ENCODE peak calls at places on chromosome 10, in four cellular contexts. One of them, this sample, is unnamed.

GRCh38 chr10:103884681-103885139 is 29.3 kb upstream of the SH3PXD2A start:
- DNase-seq in HL-60: no peak
- DNase-seq in HFFc6: peak
- DNase-seq in left cardiac atrium: no peak
- DNase-seq in this sample: no peak

GRCh38 chr10:12777840-12778585 is 223.5 kb downstream of the CCDC3 start:
- DNase-seq in HL-60: no peak
- DNase-seq in HFFc6: no peak
- DNase-seq in left cardiac atrium: peak
- DNase-seq in this sample: peak

GRCh38 chr10:91798736-91799579 is 732 bp downstream of the TNKS2 start:
- DNase-seq in HFFc6: peak
- DNase-seq in left cardiac atrium: no peak
- DNase-seq in HL-60: no peak
- DNase-seq in this sample: no peak

GRCh38 chr10:69481280-69481679 is 30.0 kb downstream of the TSPAN15 start:
- DNase-seq in HFFc6: no peak
- DNase-seq in HL-60: no peak
- DNase-seq in left cardiac atrium: no peak
- DNase-seq in this sample: no peak

GRCh38 chr10:48872234-48872633 is 67.4 kb downstream of the LRRC18 start:
- DNase-seq in HL-60: no peak
- DNase-seq in HFFc6: no peak
- DNase-seq in left cardiac atrium: no peak
- DNase-seq in this sample: no peak

GRCh38 chr10:30701471-30702173 is 72.1 kb upstream of the LYZL2 start:
- DNase-seq in HL-60: no peak
- DNase-seq in left cardiac atrium: peak
- DNase-seq in HFFc6: peak
- DNase-seq in this sample: no peak

GRCh38 chr10:42630537-42631134 is 7.7 kb downstream of the ZNF33B start:
- DNase-seq in left cardiac atrium: no peak
- DNase-seq in HFFc6: no peak
- DNase-seq in HL-60: no peak
- DNase-seq in this sample: no peak

GRCh38 chr10:43201545-43202131 is 63.4 kb downstream of the CSGALNACT2 start:
- DNase-seq in HL-60: peak
- DNase-seq in left cardiac atrium: peak
- DNase-seq in HFFc6: no peak
- DNase-seq in this sample: peak

GRCh38 chr10:120948889-120949382 is 97.8 kb downstream of the WDR11 start:
- DNase-seq in left cardiac atrium: peak
- DNase-seq in HFFc6: peak
- DNase-seq in HL-60: peak
- DNase-seq in this sample: peak

GRCh38 chr10:34814228-34815173 is 595 bp downstream of the PARD3 start:
- DNase-seq in HL-60: no peak
- DNase-seq in HFFc6: no peak
- DNase-seq in left cardiac atrium: peak
- DNase-seq in this sample: peak

GRCh38 chr10:133445751-133446708 is 7.7 kb upstream of the SCART1 start:
- DNase-seq in HL-60: no peak
- DNase-seq in left cardiac atrium: no peak
- DNase-seq in HFFc6: no peak
- DNase-seq in this sample: no peak

GRCh38 chr10:84360634-84361365 is 32.4 kb downstream of the CCSER2 start:
- DNase-seq in HFFc6: peak
- DNase-seq in HL-60: no peak
- DNase-seq in left cardiac atrium: no peak
- DNase-seq in this sample: no peak

GRCh38 chr10:114309111-114309651 is 70.1 kb downstream of the VWA2 start:
- DNase-seq in left cardiac atrium: no peak
- DNase-seq in HL-60: no peak
- DNase-seq in HFFc6: peak
- DNase-seq in this sample: no peak

GRCh38 chr10:72011468-72011867 is 47.3 kb downstream of the CHST3 start:
- DNase-seq in HL-60: no peak
- DNase-seq in HFFc6: no peak
- DNase-seq in left cardiac atrium: no peak
- DNase-seq in this sample: no peak

GRCh38 chr10:80196270-80196949 is 8.9 kb downstream of the ANXA11 start:
- DNase-seq in HFFc6: peak
- DNase-seq in left cardiac atrium: peak
- DNase-seq in HL-60: no peak
- DNase-seq in this sample: peak

GRCh38 chr10:132886211-132887099 is 55.9 kb downstream of the CFAP46 start:
- DNase-seq in HFFc6: no peak
- DNase-seq in left cardiac atrium: peak
- DNase-seq in HL-60: no peak
- DNase-seq in this sample: peak